ENCODE peak calls at places on chromosomes 3 and 15, in seven cellular contexts. G is neural progenitor cell, H is GM23248, E is substantia nigra, M is naive B cell, X is lung microvascular endothelial cell, S is memory B cell. U is an unnamed sample.

GRCh38 chr15:69082041-69082502 is 67.6 kb downstream of the NOX5 start:
- DNase-seq in G (no peak), H (peak), E (no peak), M (no peak), X (no peak), S (no peak), U (no peak)

GRCh38 chr15:49421991-49422390 is 1.1 kb upstream of the FGF7 start:
- DNase-seq in G (peak), H (peak), E (no peak), M (peak), X (peak), S (peak), U (peak)

GRCh38 chr3:126125341-126125740 is 41.4 kb upstream of the SLC41A3 start:
- DNase-seq in G (no peak), H (no peak), E (no peak), M (no peak), X (no peak), S (no peak), U (no peak)

GRCh38 chr3:167318996-167319615 is 61.0 kb downstream of the ZBBX start:
- DNase-seq in G (no peak), H (no peak), E (no peak), M (no peak), X (no peak), S (no peak), U (no peak)

GRCh38 chr3:138786788-138787276 is 47.9 kb downstream of the PIK3CB start:
- DNase-seq in G (no peak), H (peak), E (no peak), M (no peak), X (no peak), S (no peak), U (peak)

GRCh38 chr3:23702198-23702597 is 103.6 kb upstream of the UBE2E1 start:
- DNase-seq in G (no peak), H (no peak), E (no peak), M (no peak), X (no peak), S (no peak), U (no peak)

GRCh38 chr15:92069308-92070244 is 216.1 kb downstream of the SLCO3A1 start:
- DNase-seq in G (no peak), H (peak), E (no peak), M (no peak), X (no peak), S (no peak), U (no peak)

GRCh38 chr15:68025860-68026424 is 28.2 kb upstream of the PIAS1 start:
- DNase-seq in G (no peak), H (no peak), E (no peak), M (no peak), X (no peak), S (no peak), U (no peak)

GRCh38 chr15:40354408-40355171 is 3.4 kb upstream of the DISP2 start:
- DNase-seq in G (peak), H (peak), E (no peak), M (no peak), X (peak), S (no peak), U (peak)

GRCh38 chr3:61729235-61729634 is 167.9 kb downstream of the PTPRG start:
- DNase-seq in G (no peak), H (no peak), E (no peak), M (no peak), X (no peak), S (no peak), U (no peak)

U was measured in midbrain.